ENCODE peak calls at places on chromosomes 5 and 9, in nine cellular contexts. C, R, W, E, Q, G, L, J and T are unnamed samples.

GRCh38 chr5:129945031-129945430 is 40.8 kb downstream of the CHSY3 start:
- DNase-seq in C (no peak), R (no peak), W (no peak), E (no peak), Q (no peak), G (no peak), L (no peak), J (no peak), T (no peak)

GRCh38 chr5:4191024-4191423 is 595.4 kb downstream of the IRX1 start:
- DNase-seq in C (no peak), R (no peak), W (no peak), E (no peak), Q (no peak), G (no peak), L (no peak), J (no peak), T (no peak)

GRCh38 chr5:97495301-97495700 is 312.3 kb upstream of the RIOK2 start:
- DNase-seq in C (no peak), R (no peak), W (no peak), E (no peak), Q (no peak), G (no peak), L (no peak), J (no peak), T (no peak)

GRCh38 chr5:136020383-136021015 is 8.3 kb upstream of the TGFBI start:
- DNase-seq in C (peak), R (no peak), W (peak), E (no peak), Q (peak), G (peak), L (no peak), J (no peak), T (no peak)

GRCh38 chr5:1936413-1936812 is 53.7 kb upstream of the IRX4 start:
- DNase-seq in C (no peak), R (no peak), W (no peak), E (no peak), Q (no peak), G (no peak), L (no peak), J (no peak), T (no peak)

GRCh38 chr9:124293712-124294504 is 36.2 kb downstream of the NEK6 start:
- DNase-seq in C (no peak), R (no peak), W (no peak), E (peak), Q (no peak), G (no peak), L (no peak), J (no peak), T (no peak)

GRCh38 chr5:72468606-72469005 is 38.6 kb downstream of the ZNF366 start:
- DNase-seq in C (peak), R (no peak), W (no peak), E (no peak), Q (no peak), G (no peak), L (no peak), J (no peak), T (no peak)

GRCh38 chr9:29691758-29692407 is 2118.6 kb upstream of the C9orf72 start:
- DNase-seq in C (no peak), R (no peak), W (peak), E (peak), Q (no peak), G (peak), L (no peak), J (no peak), T (no peak)

GRCh38 chr5:126139086-126139485 is 284.1 kb upstream of the GRAMD2B start:
- DNase-seq in C (no peak), R (no peak), W (no peak), E (no peak), Q (no peak), G (no peak), L (no peak), J (no peak), T (no peak)

GRCh38 chr9:135378751-135379150 is 100.8 kb upstream of the PPP1R26 start:
- DNase-seq in C (no peak), R (no peak), W (no peak), E (no peak), Q (no peak), G (no peak), L (no peak), J (no peak), T (no peak)

GRCh38 chr5:180381428-180381827 is 28.3 kb upstream of the GFPT2 start:
- DNase-seq in C (no peak), R (no peak), W (no peak), E (no peak), Q (no peak), G (no peak), L (no peak), J (no peak), T (no peak)

GRCh38 chr5:52692618-52693017 is 95.1 kb upstream of the ITGA1 start:
- DNase-seq in C (no peak), R (no peak), W (no peak), E (no peak), Q (no peak), G (no peak), L (no peak), J (no peak), T (no peak)

GRCh38 chr5:13566903-13567339 is 377.6 kb downstream of the DNAH5 start:
- DNase-seq in C (no peak), R (no peak), W (no peak), E (no peak), Q (no peak), G (peak), L (no peak), J (no peak), T (no peak)

GRCh38 chr9:37753489-37754190 is at the start of gene TRMT10B:
- DNase-seq in C (peak), R (peak), W (peak), E (peak), Q (peak), G (peak), L (peak), J (peak), T (peak)

GRCh38 chr5:24110019-24110615 is 534.7 kb downstream of the CDH10 start:
- DNase-seq in C (no peak), R (no peak), W (no peak), E (no peak), Q (no peak), G (peak), L (no peak), J (no peak), T (no peak)

GRCh38 chr9:117526674-117527073 is 111.8 kb upstream of the ASTN2 start:
- DNase-seq in C (no peak), R (no peak), W (no peak), E (no peak), Q (no peak), G (no peak), L (no peak), J (no peak), T (no peak)

GRCh38 chr5:42718591-42718990 is 38.0 kb upstream of the CCDC152 start:
- DNase-seq in C (no peak), R (no peak), W (no peak), E (no peak), Q (no peak), G (no peak), L (peak), J (no peak), T (no peak)

GRCh38 chr5:15646351-15646750 is 146.4 kb downstream of the FBXL7 start:
- DNase-seq in C (no peak), R (no peak), W (no peak), E (no peak), Q (no peak), G (no peak), L (no peak), J (no peak), T (no peak)

GRCh38 chr5:102090770-102091169 is 205.3 kb downstream of the SLCO4C1 start:
- DNase-seq in C (peak), R (no peak), W (no peak), E (no peak), Q (peak), G (peak), L (no peak), J (no peak), T (no peak)

GRCh38 chr9:15696979-15697378 is 144.1 kb downstream of the CCDC171 start:
- DNase-seq in C (no peak), R (no peak), W (no peak), E (no peak), Q (no peak), G (no peak), L (no peak), J (no peak), T (no peak)

GRCh38 chr9:14341437-14342133 is 27.6 kb upstream of the NFIB start:
- DNase-seq in C (no peak), R (no peak), W (no peak), E (no peak), Q (no peak), G (no peak), L (no peak), J (no peak), T (no peak)

GRCh38 chr9:123322771-123323481 is 33.1 kb upstream of the CRB2 start:
- DNase-seq in C (no peak), R (no peak), W (no peak), E (no peak), Q (no peak), G (no peak), L (no peak), J (no peak), T (no peak)

GRCh38 chr9:84325347-84325982 is 15.1 kb downstream of the SLC28A3 start:
- DNase-seq in C (no peak), R (no peak), W (no peak), E (no peak), Q (no peak), G (no peak), L (no peak), J (no peak), T (no peak)

GRCh38 chr5:41966706-41967105 is 41.6 kb downstream of the FBXO4 start:
- DNase-seq in C (no peak), R (no peak), W (no peak), E (no peak), Q (no peak), G (no peak), L (no peak), J (no peak), T (no peak)

GRCh38 chr5:17398439-17398838 is 99.6 kb upstream of the TAF11L2 start:
- DNase-seq in C (no peak), R (no peak), W (no peak), E (no peak), Q (no peak), G (no peak), L (no peak), J (no peak), T (no peak)

GRCh38 chr5:120457839-120458507 is 6.1 kb upstream of the PRR16 start:
- DNase-seq in C (no peak), R (peak), W (peak), E (peak), Q (peak), G (peak), L (peak), J (peak), T (peak)

GRCh38 chr9:4563105-4563504 is 72.8 kb downstream of the SLC1A1 start:
- DNase-seq in C (no peak), R (no peak), W (no peak), E (no peak), Q (no peak), G (no peak), L (no peak), J (no peak), T (no peak)

GRCh38 chr9:93585259-93585658 is 8.9 kb downstream of the PHF2 start:
- DNase-seq in C (no peak), R (peak), W (no peak), E (no peak), Q (no peak), G (no peak), L (no peak), J (peak), T (no peak)

GRCh38 chr5:6737043-6737941 is 24.1 kb downstream of the TENT4A start:
- DNase-seq in C (no peak), R (no peak), W (no peak), E (no peak), Q (no peak), G (no peak), L (peak), J (no peak), T (peak)

GRCh38 chr5:44809956-44810276 is 1.2 kb downstream of the MRPS30 start:
- DNase-seq in C (no peak), R (no peak), W (no peak), E (no peak), Q (no peak), G (no peak), L (no peak), J (no peak), T (no peak)

GRCh38 chr5:107781451-107781850 is 110.7 kb upstream of the EFNA5 start:
- DNase-seq in C (no peak), R (no peak), W (no peak), E (no peak), Q (no peak), G (no peak), L (no peak), J (no peak), T (no peak)

GRCh38 chr5:74649421-74649973 is 9.0 kb upstream of the ENC1 start:
- DNase-seq in C (no peak), R (no peak), W (peak), E (no peak), Q (no peak), G (no peak), L (no peak), J (no peak), T (no peak)

GRCh38 chr5:74648835-74649286 is 8.3 kb upstream of the ENC1 start:
- DNase-seq in C (peak), R (no peak), W (peak), E (no peak), Q (no peak), G (peak), L (no peak), J (no peak), T (no peak)

GRCh38 chr5:74652576-74652975 is 12.0 kb upstream of the ENC1 start:
- DNase-seq in C (no peak), R (no peak), W (no peak), E (no peak), Q (no peak), G (no peak), L (no peak), J (no peak), T (no peak)

GRCh38 chr5:74653991-74654390 is 13.5 kb upstream of the ENC1 start:
- DNase-seq in C (no peak), R (no peak), W (no peak), E (no peak), Q (no peak), G (no peak), L (no peak), J (no peak), T (no peak)

GRCh38 chr5:74651710-74652109 is 11.2 kb upstream of the ENC1 start:
- DNase-seq in C (no peak), R (no peak), W (peak), E (no peak), Q (no peak), G (no peak), L (no peak), J (no peak), T (no peak)
- H3K27ac ChIP-seq in C (no peak), R (no peak), W (peak), E (no peak), Q (no peak), G (no peak), L (no peak), J (no peak), T (no peak)

DNA sequence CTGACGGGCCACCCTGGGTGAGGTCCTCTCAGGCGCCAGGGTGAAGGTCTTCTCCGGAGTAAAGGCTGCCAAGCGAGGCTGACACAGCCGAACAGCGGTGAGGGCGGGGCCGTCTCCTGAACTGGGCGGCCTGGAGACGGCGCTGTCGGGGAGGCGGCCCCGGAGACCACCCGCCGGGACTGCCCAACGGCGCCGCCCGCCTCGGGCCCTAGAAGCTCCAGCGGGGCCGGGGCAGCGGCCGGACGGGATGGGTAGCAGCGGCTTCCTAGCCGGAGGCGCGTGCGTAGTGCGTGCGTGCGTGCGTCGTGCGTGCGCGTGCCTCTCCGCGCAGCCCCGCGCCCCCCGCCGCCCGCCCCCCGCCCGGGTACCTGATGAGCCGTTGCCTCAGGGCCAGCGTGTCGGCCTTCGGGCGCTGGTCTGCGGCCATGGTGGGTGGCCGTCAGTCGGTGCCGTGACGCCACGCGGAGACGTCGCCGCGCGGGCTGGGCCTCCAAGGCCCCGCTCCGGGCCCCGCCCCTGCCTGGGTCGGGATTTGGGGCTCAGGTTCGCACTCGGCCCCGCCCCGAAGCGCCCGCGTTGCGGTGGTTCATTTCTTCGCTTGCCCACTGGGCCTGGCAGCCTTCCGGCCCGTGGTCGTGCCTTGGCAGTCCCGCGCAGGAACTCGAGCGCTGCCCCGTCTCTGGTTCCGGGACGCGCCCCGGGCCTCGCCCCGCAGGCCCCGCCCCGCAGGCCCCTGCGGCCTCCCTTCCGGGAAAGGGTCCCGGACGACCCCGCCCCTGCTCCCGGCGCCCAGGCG is at the start of gene PHYKPL:
- DNase-seq in C (peak), R (peak), W (peak), E (peak), Q (peak), G (peak), L (no peak), J (peak), T (peak)
- TF ChIP-seq POLR2A in C (peak), R (peak), W (peak), E (peak), Q (peak), G (peak), L (peak), J (peak), T (peak)

DNA sequence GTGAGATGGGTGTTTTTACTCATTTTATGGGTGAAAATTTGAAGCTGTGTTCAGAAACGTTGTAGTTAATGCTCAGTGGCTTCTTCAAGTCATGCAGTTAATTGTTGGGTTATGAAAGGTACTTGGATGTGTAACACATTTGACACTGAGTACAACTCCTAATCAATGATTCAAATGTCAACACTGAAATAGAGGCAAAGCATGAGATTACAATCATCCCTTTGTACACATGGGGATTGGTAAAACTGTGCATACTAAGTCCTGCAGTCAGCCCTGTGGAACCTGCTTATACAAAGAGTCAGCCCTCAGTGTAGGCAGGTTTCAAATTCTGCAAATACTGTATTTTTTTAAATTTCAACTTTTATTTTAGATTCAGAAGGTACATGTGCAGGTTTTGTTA is 3.3 kb downstream of the ABLIM3 start:
- DNase-seq in C (no peak), R (no peak), W (no peak), E (no peak), Q (no peak), G (no peak), L (no peak), J (no peak), T (no peak)
- H3K27ac ChIP-seq in C (no peak), R (no peak), W (no peak), E (no peak), Q (peak), G (no peak), L (no peak), J (no peak), T (no peak)

GRCh38 chr9:86021166-86021565 is 78.2 kb downstream of the GOLM1 start:
- DNase-seq in C (no peak), R (no peak), W (no peak), E (no peak), Q (no peak), G (no peak), L (no peak), J (no peak), T (no peak)
- TF ChIP-seq POLR2A in C (no peak), R (no peak), W (no peak), E (no peak), Q (no peak), G (no peak), L (no peak), J (no peak), T (no peak)

DNA sequence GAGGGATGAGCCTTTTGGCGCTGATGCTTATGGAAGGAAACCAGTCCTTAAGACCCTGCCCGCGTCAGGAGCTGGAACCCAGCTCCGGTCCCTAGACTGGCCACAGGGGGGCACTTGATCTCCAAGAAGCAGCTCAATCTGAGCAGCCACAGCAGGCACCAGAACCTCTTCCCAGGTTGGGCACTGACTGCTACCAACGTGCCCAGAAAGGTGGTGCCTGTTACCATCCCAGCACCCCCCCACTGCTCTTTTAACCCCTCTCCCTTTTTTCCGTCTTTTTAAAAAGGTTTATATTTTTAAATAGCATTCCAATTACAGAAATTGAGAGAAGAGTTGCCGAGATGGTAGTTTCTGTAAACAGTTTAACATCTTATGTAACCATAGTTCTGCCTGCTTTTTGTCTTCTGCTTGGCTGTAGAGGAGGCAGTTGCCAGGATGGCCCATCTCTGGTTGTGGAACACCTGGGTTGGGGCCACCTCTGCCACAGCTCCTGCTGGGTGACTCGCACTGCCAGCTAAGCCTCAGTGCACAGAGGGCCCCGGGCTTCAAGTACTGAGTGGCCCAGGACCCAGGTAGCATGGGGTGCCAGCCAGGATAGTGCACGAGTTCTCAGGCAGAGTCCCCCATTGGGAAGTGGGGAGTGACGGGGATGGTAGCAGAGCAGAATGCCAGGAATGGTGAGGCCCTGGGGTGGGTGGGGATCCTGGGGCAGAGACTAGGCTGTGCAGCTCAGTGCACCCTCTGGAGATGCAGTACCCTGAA is 62.8 kb downstream of the PFDN1 start:
- DNase-seq in C (peak), R (peak), W (peak), E (peak), Q (peak), G (peak), L (no peak), J (no peak), T (peak)
- H3K27ac ChIP-seq in C (no peak), R (no peak), W (no peak), E (no peak), Q (no peak), G (peak), L (no peak), J (no peak), T (no peak)